ENCODE peak calls at places on chromosomes 2 and 18, in four cellular contexts. U is CD8-positive, alpha-beta T cell; D is H54; I is A549. P is an unnamed sample.

GRCh38 chr2:127066942-127067341 is 40.0 kb downstream of the BIN1 start:
- DNase-seq in U (no peak), D (no peak), I (no peak), P (no peak)

GRCh38 chr2:225457462-225457861 is 58.0 kb downstream of the NYAP2 start:
- DNase-seq in U (no peak), D (no peak), I (no peak), P (no peak)

GRCh38 chr18:23237524-23238151 is 102.4 kb downstream of the CABLES1 start:
- DNase-seq in U (peak), D (peak), I (no peak), P (peak)

GRCh38 chr2:29657674-29658073 is 263.7 kb downstream of the ALK start:
- DNase-seq in U (no peak), D (no peak), I (no peak), P (no peak)

GRCh38 chr2:239216614-239217273 is 184.1 kb downstream of the HDAC4 start:
- DNase-seq in U (no peak), D (no peak), I (no peak), P (no peak)

GRCh38 chr2:173122936-173123335 is 47.3 kb downstream of the MAP3K20 start:
- DNase-seq in U (no peak), D (no peak), I (no peak), P (no peak)

GRCh38 chr18:47141289-47141688 is 9.0 kb downstream of the HDHD2 start:
- DNase-seq in U (no peak), D (no peak), I (no peak), P (no peak)

GRCh38 chr2:20496069-20496468 is 49.2 kb downstream of the RHOB start:
- DNase-seq in U (no peak), D (peak), I (peak), P (no peak)

GRCh38 chr2:158131483-158131912 is 29.8 kb downstream of the UPP2 start:
- DNase-seq in U (no peak), D (no peak), I (no peak), P (no peak)

GRCh38 chr18:56563568-56563967 is 74.8 kb downstream of the TXNL1 start:
- DNase-seq in U (no peak), D (no peak), I (no peak), P (no peak)

GRCh38 chr2:130251520-130251864 is 53.3 kb upstream of the TUBA3E start:
- DNase-seq in U (no peak), D (no peak), I (no peak), P (no peak)

GRCh38 chr2:10047616-10048500 is 4.5 kb downstream of the KLF11 start:
- DNase-seq in U (no peak), D (no peak), I (no peak), P (no peak)

GRCh38 chr2:242020196-242021004 is 150.9 kb downstream of the RTP5 start:
- DNase-seq in U (no peak), D (no peak), I (no peak), P (no peak)

GRCh38 chr2:108968619-108969018 is 20.4 kb downstream of the EDAR start:
- DNase-seq in U (no peak), D (peak), I (no peak), P (no peak)

GRCh38 chr2:131641414-131642206 is 113.9 kb downstream of the CCDC74A start:
- DNase-seq in U (no peak), D (no peak), I (no peak), P (no peak)

GRCh38 chr2:174692256-174692830 is 71.9 kb downstream of the CHRNA1 start:
- DNase-seq in U (no peak), D (no peak), I (no peak), P (no peak)

GRCh38 chr2:20227894-20228505 is 3.1 kb upstream of the SDC1 start:
- DNase-seq in U (no peak), D (no peak), I (no peak), P (no peak)

GRCh38 chr18:49359732-49360444 is 100.6 kb downstream of the DYM start:
- DNase-seq in U (no peak), D (no peak), I (no peak), P (no peak)

P was measured in thoracic aorta.